ENCODE peak calls at places on chromosomes 3 and 15, in seven cellular contexts. One of them, this sample, is unnamed.

GRCh38 chr3:68941055-68941454 is 8.7 kb upstream of the TAFA4 start:
- DNase-seq in pancreas: no peak
- DNase-seq in cardiac fibroblast: no peak
- DNase-seq in GM12878: no peak
- DNase-seq in MCF 10A: no peak
- DNase-seq in nephron progenitor cell: no peak
- DNase-seq in glutamatergic neuron: no peak
- DNase-seq in this sample: no peak

GRCh38 chr3:60803812-60804211 is 447.4 kb downstream of the FHIT start:
- DNase-seq in pancreas: no peak
- DNase-seq in cardiac fibroblast: no peak
- DNase-seq in GM12878: no peak
- DNase-seq in MCF 10A: no peak
- DNase-seq in nephron progenitor cell: no peak
- DNase-seq in glutamatergic neuron: no peak
- DNase-seq in this sample: no peak

GRCh38 chr3:61008168-61008737 is 243.0 kb downstream of the FHIT start:
- DNase-seq in pancreas: no peak
- DNase-seq in cardiac fibroblast: no peak
- DNase-seq in GM12878: no peak
- DNase-seq in MCF 10A: no peak
- DNase-seq in nephron progenitor cell: no peak
- DNase-seq in glutamatergic neuron: no peak
- DNase-seq in this sample: no peak

GRCh38 chr3:97863025-97863424 is 41.2 kb downstream of the CRYBG3 start:
- DNase-seq in pancreas: no peak
- DNase-seq in cardiac fibroblast: peak; percentile 4
- DNase-seq in GM12878: no peak
- DNase-seq in MCF 10A: peak; percentile 51
- DNase-seq in nephron progenitor cell: no peak
- DNase-seq in glutamatergic neuron: no peak
- DNase-seq in this sample: no peak

GRCh38 chr3:107512108-107512507 is 10.7 kb upstream of the BBX start:
- DNase-seq in pancreas: no peak
- DNase-seq in cardiac fibroblast: no peak
- DNase-seq in GM12878: no peak
- DNase-seq in MCF 10A: peak; percentile 13
- DNase-seq in nephron progenitor cell: no peak
- DNase-seq in glutamatergic neuron: no peak
- DNase-seq in this sample: no peak

GRCh38 chr15:65100427-65100826 is 14.6 kb downstream of the UBAP1L start:
- DNase-seq in pancreas: peak; percentile 39
- DNase-seq in cardiac fibroblast: no peak
- DNase-seq in GM12878: no peak
- DNase-seq in MCF 10A: no peak
- DNase-seq in nephron progenitor cell: no peak
- DNase-seq in glutamatergic neuron: no peak
- DNase-seq in this sample: no peak

GRCh38 chr15:63494406-63494805 is 10.0 kb upstream of the USP3 start:
- DNase-seq in pancreas: no peak
- DNase-seq in cardiac fibroblast: no peak
- DNase-seq in GM12878: no peak
- DNase-seq in MCF 10A: no peak
- DNase-seq in nephron progenitor cell: no peak
- DNase-seq in glutamatergic neuron: no peak
- DNase-seq in this sample: no peak

GRCh38 chr3:177777699-177778098 is 580.4 kb upstream of the TBL1XR1 start:
- DNase-seq in pancreas: peak; percentile 55
- DNase-seq in cardiac fibroblast: peak; percentile 46
- DNase-seq in GM12878: peak; percentile 20
- DNase-seq in MCF 10A: peak; percentile 74
- DNase-seq in nephron progenitor cell: peak; percentile 20
- DNase-seq in glutamatergic neuron: peak; percentile 49
- DNase-seq in this sample: peak; percentile 76

GRCh38 chr3:13104511-13104910 is 31.3 kb upstream of the IQSEC1 start:
- DNase-seq in pancreas: peak; percentile 36
- DNase-seq in cardiac fibroblast: no peak
- DNase-seq in GM12878: no peak
- DNase-seq in MCF 10A: no peak
- DNase-seq in nephron progenitor cell: no peak
- DNase-seq in glutamatergic neuron: no peak
- DNase-seq in this sample: no peak

GRCh38 chr15:44264148-44264547 is 24.4 kb upstream of the GOLM2 start:
- DNase-seq in pancreas: no peak
- DNase-seq in cardiac fibroblast: no peak
- DNase-seq in GM12878: no peak
- DNase-seq in MCF 10A: no peak
- DNase-seq in nephron progenitor cell: no peak
- DNase-seq in glutamatergic neuron: no peak
- DNase-seq in this sample: no peak

GRCh38 chr15:44261007-44261706 is 27.4 kb upstream of the GOLM2 start:
- DNase-seq in pancreas: no peak
- DNase-seq in cardiac fibroblast: no peak
- DNase-seq in GM12878: no peak
- DNase-seq in MCF 10A: no peak
- DNase-seq in nephron progenitor cell: no peak
- DNase-seq in glutamatergic neuron: no peak
- DNase-seq in this sample: no peak

GRCh38 chr15:44265757-44266156 is 22.8 kb upstream of the GOLM2 start:
- DNase-seq in pancreas: no peak
- DNase-seq in cardiac fibroblast: no peak
- DNase-seq in GM12878: no peak
- DNase-seq in MCF 10A: peak; percentile 23
- DNase-seq in nephron progenitor cell: no peak
- DNase-seq in glutamatergic neuron: no peak
- DNase-seq in this sample: no peak
- TF ChIP-seq CTCF in pancreas: no peak
- TF ChIP-seq CTCF in cardiac fibroblast: no peak
- TF ChIP-seq CTCF in GM12878: peak; percentile 20
- TF ChIP-seq CTCF in MCF 10A: no peak
- TF ChIP-seq CTCF in nephron progenitor cell: no peak
- TF ChIP-seq CTCF in glutamatergic neuron: no peak
- TF ChIP-seq CTCF in this sample: peak; percentile 18

GRCh38 chr3:4524423-4524769 is 31.2 kb downstream of the ITPR1 start:
- DNase-seq in pancreas: no peak
- DNase-seq in cardiac fibroblast: peak; percentile 84
- DNase-seq in GM12878: no peak
- DNase-seq in MCF 10A: peak; percentile 82
- DNase-seq in nephron progenitor cell: no peak
- DNase-seq in glutamatergic neuron: no peak
- DNase-seq in this sample: peak; percentile 79

GRCh38 chr3:4528802-4529201 is 35.7 kb downstream of the ITPR1 start:
- DNase-seq in pancreas: no peak
- DNase-seq in cardiac fibroblast: peak; percentile 47
- DNase-seq in GM12878: no peak
- DNase-seq in MCF 10A: no peak
- DNase-seq in nephron progenitor cell: no peak
- DNase-seq in glutamatergic neuron: no peak
- DNase-seq in this sample: no peak

GRCh38 chr3:4523710-4524422 is 30.7 kb downstream of the ITPR1 start:
- DNase-seq in pancreas: no peak
- DNase-seq in cardiac fibroblast: no peak
- DNase-seq in GM12878: no peak
- DNase-seq in MCF 10A: no peak
- DNase-seq in nephron progenitor cell: no peak
- DNase-seq in glutamatergic neuron: no peak
- DNase-seq in this sample: peak; percentile 62

GRCh38 chr3:4522962-4523361 is 29.8 kb downstream of the ITPR1 start:
- DNase-seq in pancreas: no peak
- DNase-seq in cardiac fibroblast: no peak
- DNase-seq in GM12878: no peak
- DNase-seq in MCF 10A: no peak
- DNase-seq in nephron progenitor cell: no peak
- DNase-seq in glutamatergic neuron: no peak
- DNase-seq in this sample: no peak

DNA sequence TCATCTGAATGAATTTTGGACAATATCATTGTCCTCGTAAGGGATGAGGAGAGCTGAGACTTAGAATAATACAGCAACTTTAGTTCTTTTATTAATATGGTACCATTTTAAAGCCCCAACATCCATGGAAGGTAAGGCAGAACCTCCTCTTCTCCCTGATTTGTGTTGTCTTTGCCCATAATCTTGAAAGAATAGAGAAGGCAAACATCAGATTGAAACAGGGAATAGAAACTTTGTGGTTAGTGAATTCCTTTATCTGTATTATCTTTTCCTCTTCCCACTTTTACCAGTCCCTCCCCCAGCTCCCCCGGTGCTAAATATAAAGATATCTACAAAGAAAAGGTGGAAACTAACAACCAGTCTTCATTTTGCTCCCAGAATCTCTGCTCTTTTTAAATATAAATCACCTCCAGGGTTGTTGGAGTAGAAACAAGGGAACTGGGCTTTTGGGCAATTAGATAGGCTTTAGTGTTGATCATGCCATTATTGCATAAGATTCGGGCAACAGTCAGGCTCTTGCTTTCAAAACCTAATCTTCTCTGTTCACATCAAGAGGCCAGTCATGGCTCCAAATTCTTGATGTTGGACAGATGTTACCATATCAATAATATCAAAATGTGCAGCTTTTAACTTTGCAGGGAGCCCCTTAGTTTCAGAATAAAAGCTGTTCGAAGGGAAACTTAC is 32.5 kb downstream of the ITPR1 start:
- DNase-seq in pancreas: no peak
- DNase-seq in cardiac fibroblast: no peak
- DNase-seq in GM12878: no peak
- DNase-seq in MCF 10A: no peak
- DNase-seq in nephron progenitor cell: no peak
- DNase-seq in glutamatergic neuron: no peak
- DNase-seq in this sample: no peak
- TF ChIP-seq CTCF in pancreas: no peak
- TF ChIP-seq CTCF in cardiac fibroblast: no peak
- TF ChIP-seq CTCF in GM12878: no peak
- TF ChIP-seq CTCF in MCF 10A: no peak
- TF ChIP-seq CTCF in nephron progenitor cell: no peak
- TF ChIP-seq CTCF in glutamatergic neuron: no peak
- TF ChIP-seq CTCF in this sample: no peak

GRCh38 chr15:74793135-74794028 is 11.5 kb downstream of the CSK start:
- DNase-seq in pancreas: no peak
- DNase-seq in cardiac fibroblast: no peak
- DNase-seq in GM12878: no peak
- DNase-seq in MCF 10A: peak; percentile 43
- DNase-seq in nephron progenitor cell: no peak
- DNase-seq in glutamatergic neuron: no peak
- DNase-seq in this sample: no peak
- TF ChIP-seq CTCF in pancreas: no peak
- TF ChIP-seq CTCF in cardiac fibroblast: peak; percentile 52
- TF ChIP-seq CTCF in GM12878: peak; percentile 63
- TF ChIP-seq CTCF in MCF 10A: no peak
- TF ChIP-seq CTCF in nephron progenitor cell: no peak
- TF ChIP-seq CTCF in glutamatergic neuron: no peak
- TF ChIP-seq CTCF in this sample: no peak

GRCh38 chr3:7421065-7421464 is 560.1 kb downstream of the GRM7 start:
- DNase-seq in pancreas: no peak
- DNase-seq in cardiac fibroblast: no peak
- DNase-seq in GM12878: no peak
- DNase-seq in MCF 10A: peak; percentile 7
- DNase-seq in nephron progenitor cell: no peak
- DNase-seq in glutamatergic neuron: no peak
- DNase-seq in this sample: no peak
- TF ChIP-seq CTCF in pancreas: no peak
- TF ChIP-seq CTCF in cardiac fibroblast: no peak
- TF ChIP-seq CTCF in GM12878: no peak
- TF ChIP-seq CTCF in MCF 10A: no peak
- TF ChIP-seq CTCF in nephron progenitor cell: no peak
- TF ChIP-seq CTCF in glutamatergic neuron: no peak
- TF ChIP-seq CTCF in this sample: no peak

DNA sequence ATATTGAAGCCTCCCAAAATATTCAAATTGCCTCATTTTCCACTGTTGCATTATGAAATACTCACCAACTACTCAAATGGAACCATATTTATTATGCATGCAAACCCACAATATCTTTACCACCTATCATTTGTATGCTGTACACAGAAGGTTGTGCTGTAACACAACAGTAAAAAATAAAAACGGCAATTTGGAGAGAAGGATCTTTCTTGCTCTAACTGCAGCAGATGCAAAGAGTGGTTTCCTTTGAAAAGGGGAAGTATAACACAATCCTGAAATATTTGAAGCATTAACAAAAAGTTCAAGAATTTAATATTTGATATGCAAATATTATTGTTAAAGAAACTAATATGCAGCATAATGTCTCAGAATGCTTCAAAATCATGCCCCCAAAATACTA is 244.5 kb upstream of the SUCLG2 start:
- DNase-seq in pancreas: no peak
- DNase-seq in cardiac fibroblast: no peak
- DNase-seq in GM12878: no peak
- DNase-seq in MCF 10A: no peak
- DNase-seq in nephron progenitor cell: no peak
- DNase-seq in glutamatergic neuron: no peak
- DNase-seq in this sample: no peak
- TF ChIP-seq CTCF in pancreas: no peak
- TF ChIP-seq CTCF in cardiac fibroblast: no peak
- TF ChIP-seq CTCF in GM12878: no peak
- TF ChIP-seq CTCF in MCF 10A: no peak
- TF ChIP-seq CTCF in nephron progenitor cell: no peak
- TF ChIP-seq CTCF in glutamatergic neuron: no peak
- TF ChIP-seq CTCF in this sample: no peak

GRCh38 chr15:25056484-25057429 is 102.0 kb downstream of the SNRPN start:
- DNase-seq in pancreas: no peak
- DNase-seq in cardiac fibroblast: no peak
- DNase-seq in GM12878: no peak
- DNase-seq in MCF 10A: no peak
- DNase-seq in nephron progenitor cell: peak; percentile 5
- DNase-seq in glutamatergic neuron: no peak
- DNase-seq in this sample: no peak
- TF ChIP-seq CTCF in pancreas: no peak
- TF ChIP-seq CTCF in cardiac fibroblast: peak; percentile 5
- TF ChIP-seq CTCF in GM12878: peak; percentile 3
- TF ChIP-seq CTCF in MCF 10A: no peak
- TF ChIP-seq CTCF in nephron progenitor cell: no peak
- TF ChIP-seq CTCF in glutamatergic neuron: no peak
- TF ChIP-seq CTCF in this sample: peak; percentile 32

GRCh38 chr3:136949708-136950107 is 8.1 kb upstream of the IL20RB start:
- DNase-seq in pancreas: no peak
- DNase-seq in cardiac fibroblast: peak; percentile 62
- DNase-seq in GM12878: no peak
- DNase-seq in MCF 10A: no peak
- DNase-seq in nephron progenitor cell: no peak
- DNase-seq in glutamatergic neuron: no peak
- DNase-seq in this sample: no peak
- TF ChIP-seq CTCF in pancreas: no peak
- TF ChIP-seq CTCF in cardiac fibroblast: peak; percentile 18
- TF ChIP-seq CTCF in GM12878: no peak
- TF ChIP-seq CTCF in MCF 10A: peak; percentile 12
- TF ChIP-seq CTCF in nephron progenitor cell: peak; percentile 11
- TF ChIP-seq CTCF in glutamatergic neuron: no peak
- TF ChIP-seq CTCF in this sample: peak; percentile 12

This sample was measured in BE2C.